ENCODE peak calls at places on chromosomes 6 and 20, in four cellular contexts. W is SK-N-SH, O is nephron progenitor cell, U is astrocyte. P is an unnamed sample.

GRCh38 chr20:21490105-21490504 is 23.8 kb downstream of the NKX2-2 start:
- DNase-seq in W (no peak), O (no peak), U (no peak), P (no peak)

GRCh38 chr20:37479925-37480691 is 40.9 kb upstream of the NNAT start:
- DNase-seq in W (no peak), O (no peak), U (no peak), P (no peak)

GRCh38 chr6:160333841-160334240 is 14.3 kb upstream of the SLC22A3 start:
- DNase-seq in W (no peak), O (no peak), U (no peak), P (no peak)

GRCh38 chr6:147808631-147809030 is 300.1 kb downstream of the SAMD5 start:
- DNase-seq in W (no peak), O (no peak), U (no peak), P (no peak)

GRCh38 chr6:18503588-18504231 is 116.6 kb downstream of the RNF144B start:
- DNase-seq in W (peak; percentile 52), O (peak; percentile 43), U (peak; percentile 59), P (peak; percentile 56)

GRCh38 chr6:41367700-41368099 is 32.3 kb downstream of the NCR2 start:
- DNase-seq in W (peak; percentile 85), O (peak; percentile 80), U (peak; percentile 29), P (peak; percentile 11)

GRCh38 chr20:15236812-15237211 is 899.4 kb upstream of the FLRT3 start:
- DNase-seq in W (peak; percentile 35), O (peak; percentile 26), U (peak; percentile 9), P (peak; percentile 14)

GRCh38 chr6:128807577-128807976 is 75.4 kb upstream of the LAMA2 start:
- DNase-seq in W (no peak), O (no peak), U (peak; percentile 26), P (peak; percentile 1)

GRCh38 chr6:162882817-162883481 is 155.2 kb downstream of the PACRG start:
- DNase-seq in W (no peak), O (no peak), U (no peak), P (no peak)

GRCh38 chr20:61559706-61560315 is 307.8 kb downstream of the CDH4 start:
- DNase-seq in W (no peak), O (no peak), U (no peak), P (no peak)

GRCh38 chr6:109236140-109237081 is 141.1 kb downstream of the CEP57L1 start:
- DNase-seq in W (no peak), O (peak; percentile 11), U (no peak), P (no peak)

GRCh38 chr20:45111799-45112471 is 3.0 kb downstream of the WFDC5 start:
- DNase-seq in W (peak; percentile 59), O (peak; percentile 35), U (no peak), P (no peak)

GRCh38 chr20:43844778-43845614 is 69.7 kb upstream of the TOX2 start:
- DNase-seq in W (no peak), O (no peak), U (peak; percentile 94), P (no peak)

DNA sequence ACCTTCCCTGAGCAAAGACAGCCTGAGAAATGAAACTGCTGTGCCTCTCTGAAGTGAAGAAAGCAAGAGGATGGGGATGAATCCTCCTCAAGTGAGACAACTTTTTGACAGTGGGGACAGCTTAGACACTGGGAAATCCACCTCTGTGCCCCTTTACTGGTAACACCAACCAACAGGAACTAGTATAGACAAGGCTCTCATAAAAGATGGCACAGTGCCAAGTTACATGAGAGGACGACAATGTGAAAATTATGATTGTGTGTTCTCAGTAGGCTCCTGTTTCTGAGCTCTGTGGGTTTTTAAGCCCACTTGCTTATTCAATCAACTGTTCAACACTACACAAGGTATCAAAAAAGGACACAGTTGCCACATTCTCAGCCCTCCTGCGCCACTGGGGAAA is 41.6 kb upstream of the LYRM2 start:
- DNase-seq in W (no peak), O (no peak), U (no peak), P (no peak)
- TF ChIP-seq CTCF in W (no peak), O (no peak), U (no peak), P (no peak)

GRCh38 chr6:116403205-116403604 is 32.5 kb downstream of the DSE start:
- DNase-seq in W (no peak), O (no peak), U (no peak), P (no peak)

GRCh38 chr6:116399287-116399686 is 28.5 kb downstream of the DSE start:
- DNase-seq in W (no peak), O (no peak), U (no peak), P (no peak)

GRCh38 chr6:116404706-116405105 is 34.0 kb downstream of the DSE start:
- DNase-seq in W (no peak), O (no peak), U (peak; percentile 55), P (no peak)

GRCh38 chr6:116400376-116400775 is 29.6 kb downstream of the DSE start:
- DNase-seq in W (no peak), O (no peak), U (peak; percentile 58), P (no peak)

DNA sequence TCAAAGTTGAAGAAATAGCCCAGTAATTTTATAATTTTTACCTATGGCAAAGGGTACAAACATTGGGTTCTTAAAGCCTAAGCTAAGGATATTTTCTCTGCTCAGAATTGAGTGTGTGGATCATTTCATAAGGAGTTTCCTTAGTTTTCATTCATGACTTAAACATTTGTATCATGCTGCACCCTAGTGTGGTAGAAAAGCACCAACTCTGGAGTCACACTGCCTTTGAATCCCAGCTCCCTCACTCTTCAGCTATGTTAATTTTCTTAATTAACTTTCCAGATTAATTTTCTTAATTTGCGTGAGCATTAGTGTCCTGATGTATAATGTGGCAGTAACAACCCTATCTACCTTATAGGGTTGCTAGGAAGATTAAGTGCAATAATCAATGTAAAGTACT is 31.4 kb downstream of the DSE start:
- DNase-seq in W (no peak), O (no peak), U (no peak), P (no peak)
- TF ChIP-seq CTCF in W (no peak), O (no peak), U (no peak), P (no peak)

GRCh38 chr20:3751284-3751663 is 16.3 kb downstream of the ADISSP start:
- DNase-seq in W (no peak), O (no peak), U (no peak), P (no peak)

GRCh38 chr20:3748073-3748472 is 15.6 kb downstream of the HSPA12B start:
- DNase-seq in W (no peak), O (no peak), U (no peak), P (no peak)

GRCh38 chr20:3751664-3752385 is 15.7 kb downstream of the ADISSP start:
- DNase-seq in W (peak; percentile 56), O (peak; percentile 57), U (peak; percentile 18), P (no peak)

GRCh38 chr20:3749087-3749688 is 16.7 kb downstream of the HSPA12B start:
- DNase-seq in W (no peak), O (no peak), U (no peak), P (no peak)

GRCh38 chr20:3749689-3750639 is 17.5 kb downstream of the HSPA12B start:
- DNase-seq in W (peak; percentile 98), O (peak; percentile 84), U (no peak), P (no peak)
- TF ChIP-seq CTCF in W (peak; percentile 83), O (peak; percentile 92), U (peak; percentile 38), P (peak; percentile 63)

GRCh38 chr6:85866758-85867401 is 224.2 kb upstream of the SYNCRIP start:
- DNase-seq in W (no peak), O (no peak), U (no peak), P (no peak)

GRCh38 chr6:85865665-85866372 is 223.1 kb upstream of the SYNCRIP start:
- DNase-seq in W (no peak), O (no peak), U (peak; percentile 65), P (no peak)

GRCh38 chr6:85867595-85867994 is 224.9 kb upstream of the SYNCRIP start:
- DNase-seq in W (no peak), O (no peak), U (no peak), P (no peak)

GRCh38 chr6:85866373-85866740 is 223.7 kb upstream of the SYNCRIP start:
- DNase-seq in W (no peak), O (no peak), U (peak; percentile 16), P (no peak)

DNA sequence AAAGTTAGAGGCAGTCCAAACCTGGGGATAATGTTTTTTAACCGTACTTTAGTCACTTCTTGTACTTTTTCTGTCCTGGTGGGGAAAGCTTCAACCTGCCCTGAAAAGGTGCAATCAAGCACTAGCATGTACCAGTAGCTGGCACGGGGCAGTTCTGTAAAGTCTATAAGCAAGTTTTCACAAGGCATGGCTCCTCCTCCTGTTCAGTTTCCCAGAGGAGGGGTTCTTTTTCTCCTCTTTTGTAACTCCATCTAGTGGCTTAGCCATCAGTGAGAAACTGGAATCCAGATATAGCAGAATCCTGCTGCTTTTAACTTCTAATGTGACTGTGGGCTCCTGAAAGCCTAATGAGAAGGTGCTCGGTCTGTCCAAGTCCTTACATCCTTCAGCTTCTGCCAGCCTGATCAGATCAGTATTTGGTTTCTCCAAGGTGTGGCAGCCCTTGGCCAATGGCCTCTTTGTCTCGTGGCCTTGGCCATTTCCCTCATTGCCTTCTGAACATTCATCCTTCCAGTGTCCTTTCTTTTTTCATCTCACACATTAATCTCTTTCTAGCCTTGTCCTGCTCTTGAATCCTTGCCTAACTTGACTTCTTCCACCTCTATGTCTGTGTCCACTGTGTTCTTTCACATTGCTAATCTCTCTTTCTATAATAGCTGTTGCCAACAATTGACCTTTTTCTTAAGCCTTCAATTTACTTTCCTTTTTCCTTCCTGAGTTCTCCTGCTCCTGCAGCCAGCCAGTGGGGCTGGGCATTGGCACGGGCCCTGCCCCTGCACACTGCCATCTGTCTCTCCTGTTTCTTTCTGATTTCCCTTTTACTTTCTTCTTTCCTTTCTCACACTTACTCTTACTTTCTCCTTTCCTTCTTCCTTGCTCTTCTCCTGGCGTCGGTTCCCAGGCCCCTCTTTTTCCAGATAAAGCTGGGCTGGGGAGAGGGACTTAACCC is 222.0 kb upstream of the SYNCRIP start:
- DNase-seq in W (no peak), O (no peak), U (no peak), P (no peak)
- TF ChIP-seq CTCF in W (no peak), O (no peak), U (no peak), P (peak; percentile 4)

GRCh38 chr6:3061501-3061941 is 6.8 kb upstream of the RIPK1 start:
- DNase-seq in W (no peak), O (no peak), U (peak; percentile 82), P (no peak)
- TF ChIP-seq CTCF in W (peak; percentile 50), O (no peak), U (peak; percentile 49), P (no peak)

GRCh38 chr6:28209753-28210535 is 15.1 kb upstream of the ZSCAN9 start:
- DNase-seq in W (no peak), O (no peak), U (no peak), P (no peak)

GRCh38 chr6:28213213-28213523 is 11.9 kb upstream of the ZSCAN9 start:
- DNase-seq in W (no peak), O (no peak), U (no peak), P (no peak)

GRCh38 chr6:28215425-28215824 is 9.7 kb upstream of the ZSCAN9 start:
- DNase-seq in W (no peak), O (no peak), U (no peak), P (no peak)

GRCh38 chr6:28211840-28212509 is 13.1 kb upstream of the ZSCAN9 start:
- DNase-seq in W (no peak), O (no peak), U (no peak), P (no peak)

GRCh38 chr6:28212510-28213212 is 12.4 kb upstream of the ZSCAN9 start:
- DNase-seq in W (peak; percentile 33), O (peak; percentile 68), U (peak; percentile 76), P (peak; percentile 79)
- TF ChIP-seq CTCF in W (peak; percentile 44), O (no peak), U (peak; percentile 17), P (peak; percentile 65)

P was measured in LNCaP clone FGC.